ENCODE peak calls at places on chromosomes 3 and 15, in four cellular contexts. U is NCI-H69, G is RWPE1, P is HEK293T. R is an unnamed sample.

GRCh38 chr3:46871222-46871621 is 6.3 kb upstream of the PTH1R start:
- DNase-seq in U (no peak), G (no peak), P (no peak), R (no peak)

GRCh38 chr15:75666823-75667501 is 19.2 kb downstream of the SNX33 start:
- DNase-seq in U (peak), G (peak), P (no peak), R (no peak)

GRCh38 chr3:48595526-48596121 is 495 bp upstream of the COL7A1 start:
- DNase-seq in U (peak), G (peak), P (no peak), R (peak)

GRCh38 chr3:25021816-25022215 is 406.2 kb upstream of the RARB start:
- DNase-seq in U (peak), G (peak), P (peak), R (no peak)

GRCh38 chr3:186598108-186598784 is 14.6 kb upstream of the AHSG start:
- DNase-seq in U (no peak), G (no peak), P (no peak), R (no peak)

GRCh38 chr15:76345880-76346665 is 9.5 kb downstream of the ISL2 start:
- DNase-seq in U (peak), G (peak), P (peak), R (no peak)

GRCh38 chr3:99668044-99668443 is 29.6 kb downstream of the COL8A1 start:
- DNase-seq in U (no peak), G (no peak), P (no peak), R (no peak)

GRCh38 chr15:34760909-34761308 is 6.1 kb upstream of the GJD2 start:
- DNase-seq in U (peak), G (no peak), P (no peak), R (peak)

GRCh38 chr15:90558182-90558581 is 28.5 kb downstream of the CRTC3 start:
- DNase-seq in U (no peak), G (no peak), P (no peak), R (peak)

GRCh38 chr3:101695779-101696372 is 9.4 kb upstream of the RPL24 start:
- DNase-seq in U (no peak), G (no peak), P (peak), R (peak)